ENCODE peak calls at places on chromosome 11, in five cellular contexts. X is stomach, G is prostate gland, P is body of pancreas, B is HCT116. E is an unnamed sample.
A peak's percentile ranks its signal among the peaks of the same experiment; 100 is the strongest.

GRCh38 chr11:93606314-93606713 is 55.2 kb upstream of the CEP295 start:
- DNase-seq in B (no peak), G (no peak), P (no peak), X (no peak), E (no peak)

GRCh38 chr11:77107950-77108349 is 5.3 kb downstream of the OMP start:
- DNase-seq in P (peak; percentile 89), X (peak; percentile 81), G (no peak), B (peak; percentile 36), E (no peak)

GRCh38 chr11:8083088-8083395 is 2.0 kb downstream of the TUB start:
- DNase-seq in X (no peak), G (no peak), B (no peak), P (no peak), E (no peak)

GRCh38 chr11:73661035-73661628 is 14.8 kb downstream of the PLEKHB1 start:
- DNase-seq in B (peak; percentile 43), G (peak; percentile 83), X (peak; percentile 91), P (peak; percentile 86), E (peak; percentile 86)

GRCh38 chr11:77195071-77195705 is 67.1 kb downstream of the MYO7A start:
- DNase-seq in X (no peak), B (no peak), P (no peak), G (no peak), E (no peak)

GRCh38 chr11:69526453-69526810 is 45.0 kb downstream of the LINC01488 start:
- DNase-seq in B (no peak), G (no peak), X (no peak), P (no peak), E (no peak)

GRCh38 chr11:125423247-125423849 is 72.7 kb downstream of the FEZ1 start:
- DNase-seq in P (no peak), G (no peak), X (no peak), B (peak; percentile 19), E (no peak)

GRCh38 chr11:33682446-33682845 is 18.2 kb downstream of the C11orf91 start:
- DNase-seq in X (no peak), P (no peak), B (no peak), G (no peak), E (no peak)

GRCh38 chr11:43937434-43938411 is 4.7 kb upstream of the C11orf96 start:
- DNase-seq in X (no peak), P (no peak), G (no peak), B (peak; percentile 27), E (no peak)

GRCh38 chr11:61727401-61727811 is 25.0 kb upstream of the MYRF start:
- DNase-seq in G (no peak), B (no peak), X (no peak), P (no peak), E (no peak)

GRCh38 chr11:108496643-108497256 is 1.4 kb downstream of the POGLUT3 start:
- DNase-seq in X (no peak), P (no peak), G (no peak), B (no peak), E (no peak)

GRCh38 chr11:109911488-109911887 is 181.7 kb upstream of the ZC3H12C start:
- DNase-seq in G (no peak), B (no peak), X (no peak), P (no peak), E (no peak)

GRCh38 chr11:38718659-38719058 is 2120.6 kb upstream of the RAG2 start:
- DNase-seq in X (no peak), P (no peak), B (no peak), G (no peak), E (no peak)

GRCh38 chr11:129695543-129696308 is 119.9 kb upstream of the TMEM45B start:
- DNase-seq in B (peak; percentile 21), P (peak; percentile 77), G (peak; percentile 56), X (peak; percentile 82), E (no peak)

GRCh38 chr11:10716122-10716521 is 22.6 kb upstream of the IRAG1 start:
- DNase-seq in P (no peak), G (no peak), X (no peak), B (no peak), E (no peak)

GRCh38 chr11:117634756-117635593 is 162.0 kb downstream of the DSCAML1 start:
- DNase-seq in B (no peak), G (no peak), P (no peak), X (no peak), E (no peak)

GRCh38 chr11:44755553-44756505 is 29.1 kb downstream of the TSPAN18 start:
- DNase-seq in G (peak; percentile 20), P (no peak), B (no peak), X (no peak), E (no peak)

GRCh38 chr11:116376547-116376946 is 396.2 kb downstream of the BUD13 start:
- DNase-seq in X (no peak), P (no peak), G (no peak), B (no peak), E (no peak)

GRCh38 chr11:15204766-15205165 is 90.0 kb downstream of the INSC start:
- DNase-seq in G (no peak), B (no peak), P (no peak), X (no peak), E (no peak)

GRCh38 chr11:79119491-79120284 is 321.1 kb downstream of the TENM4 start:
- DNase-seq in X (no peak), G (no peak), P (no peak), B (no peak), E (no peak)

GRCh38 chr11:76240666-76241065 is 34.4 kb upstream of the WNT11 start:
- DNase-seq in P (no peak), B (no peak), G (no peak), X (no peak), E (no peak)

GRCh38 chr11:83858694-83859093 is 572.5 kb upstream of the CCDC90B start:
- DNase-seq in G (no peak), P (no peak), X (no peak), B (no peak), E (no peak)

GRCh38 chr11:11592146-11592684 is 29.6 kb downstream of the GALNT18 start:
- DNase-seq in B (no peak), X (no peak), G (no peak), P (no peak), E (no peak)

GRCh38 chr11:111299111-111300026 is 1.0 kb downstream of the POU2AF3 start:
- DNase-seq in B (no peak), P (peak; percentile 81), G (peak; percentile 54), X (peak; percentile 92), E (peak; percentile 54)

GRCh38 chr11:134069996-134070845 is 1.3 kb downstream of the JAM3 start:
- DNase-seq in G (no peak), B (no peak), X (no peak), P (no peak), E (no peak)

GRCh38 chr11:134069426-134069921 is 602 bp downstream of the JAM3 start:
- DNase-seq in G (no peak), P (no peak), B (no peak), X (no peak), E (no peak)

GRCh38 chr11:134067486-134067885 is 1.4 kb upstream of the JAM3 start:
- DNase-seq in G (no peak), X (no peak), P (no peak), B (no peak), E (no peak)

GRCh38 chr11:134071306-134071705 is 2.4 kb downstream of the JAM3 start:
- DNase-seq in G (no peak), X (no peak), P (no peak), B (no peak), E (no peak)

GRCh38 chr11:134068829-134069425 is at the start of gene JAM3:
- DNase-seq in G (peak; percentile 90), B (no peak), P (peak; percentile 91), X (peak; percentile 87), E (peak; percentile 94)
- TF ChIP-seq POLR2A in G (peak; percentile 75), B (no peak), P (peak; percentile 52), X (no peak), E (peak; percentile 96)

DNA sequence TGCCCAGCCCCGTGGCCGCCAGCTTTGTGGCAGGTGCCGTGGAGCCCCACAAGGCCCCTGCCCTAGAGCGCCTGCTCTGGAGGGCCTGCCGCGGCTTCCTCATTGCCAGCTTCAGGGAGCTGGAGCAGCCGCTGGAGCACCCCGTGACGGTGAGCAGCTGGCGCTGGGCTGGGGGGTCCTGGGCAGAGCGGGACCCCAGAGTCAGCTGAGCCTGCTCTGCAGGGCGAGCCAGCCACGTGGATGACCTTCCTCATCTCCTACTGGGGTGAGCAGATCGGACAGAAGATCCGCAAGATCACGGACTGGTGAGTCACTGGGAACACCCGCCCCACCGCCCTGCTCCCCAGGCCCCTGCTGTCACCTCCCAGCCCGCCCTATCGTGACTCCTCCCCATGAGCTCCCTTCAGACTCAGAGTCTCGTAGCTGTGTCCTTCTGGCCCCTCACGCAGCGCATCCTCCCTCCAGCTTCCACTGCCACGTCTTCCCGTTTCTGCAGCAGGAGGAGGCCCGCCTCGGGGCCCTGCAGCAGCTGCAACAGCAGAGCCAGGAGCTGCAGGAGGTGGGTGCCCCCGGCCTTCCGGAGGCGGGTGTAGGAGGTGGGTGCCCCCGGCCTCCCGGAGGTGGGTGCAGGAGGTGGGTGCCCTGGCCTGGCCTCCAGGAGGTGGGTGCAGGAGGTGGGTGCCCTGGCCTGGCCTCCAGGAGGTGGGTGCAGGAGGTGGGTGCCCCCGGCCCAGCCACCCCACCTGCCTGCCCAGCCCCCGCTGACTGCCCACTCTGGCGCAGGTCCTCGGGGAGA is 4.7 kb downstream of the TCIRG1 start:
- DNase-seq in P (peak; percentile 82), B (no peak), G (no peak), X (no peak), E (no peak)
- H3K36me3 ChIP-seq in P (peaks cover 11% of the 10 kb centered on the region), B (peaks cover 6% of the 10 kb centered on the region), G (peaks cover 12% of the 10 kb centered on the region), X (peaks cover 70% of the 10 kb centered on the region), E (peaks cover 61% of the 10 kb centered on the region)

GRCh38 chr11:2662024-2662312 is 37.8 kb downstream of the KCNQ1OT1 start:
- DNase-seq in P (no peak), X (peak; percentile 19), B (no peak), G (no peak), E (no peak)

GRCh38 chr11:2662430-2663299 is 37.1 kb downstream of the KCNQ1OT1 start:
- DNase-seq in X (peak; percentile 23), B (no peak), G (no peak), P (no peak), E (no peak)

GRCh38 chr11:2660357-2660939 is 39.3 kb downstream of the KCNQ1OT1 start:
- DNase-seq in B (no peak), P (no peak), G (no peak), X (no peak), E (no peak)

GRCh38 chr11:2663506-2663905 is 36.3 kb downstream of the KCNQ1OT1 start:
- DNase-seq in G (no peak), B (no peak), X (peak; percentile 7), P (no peak), E (no peak)

DNA sequence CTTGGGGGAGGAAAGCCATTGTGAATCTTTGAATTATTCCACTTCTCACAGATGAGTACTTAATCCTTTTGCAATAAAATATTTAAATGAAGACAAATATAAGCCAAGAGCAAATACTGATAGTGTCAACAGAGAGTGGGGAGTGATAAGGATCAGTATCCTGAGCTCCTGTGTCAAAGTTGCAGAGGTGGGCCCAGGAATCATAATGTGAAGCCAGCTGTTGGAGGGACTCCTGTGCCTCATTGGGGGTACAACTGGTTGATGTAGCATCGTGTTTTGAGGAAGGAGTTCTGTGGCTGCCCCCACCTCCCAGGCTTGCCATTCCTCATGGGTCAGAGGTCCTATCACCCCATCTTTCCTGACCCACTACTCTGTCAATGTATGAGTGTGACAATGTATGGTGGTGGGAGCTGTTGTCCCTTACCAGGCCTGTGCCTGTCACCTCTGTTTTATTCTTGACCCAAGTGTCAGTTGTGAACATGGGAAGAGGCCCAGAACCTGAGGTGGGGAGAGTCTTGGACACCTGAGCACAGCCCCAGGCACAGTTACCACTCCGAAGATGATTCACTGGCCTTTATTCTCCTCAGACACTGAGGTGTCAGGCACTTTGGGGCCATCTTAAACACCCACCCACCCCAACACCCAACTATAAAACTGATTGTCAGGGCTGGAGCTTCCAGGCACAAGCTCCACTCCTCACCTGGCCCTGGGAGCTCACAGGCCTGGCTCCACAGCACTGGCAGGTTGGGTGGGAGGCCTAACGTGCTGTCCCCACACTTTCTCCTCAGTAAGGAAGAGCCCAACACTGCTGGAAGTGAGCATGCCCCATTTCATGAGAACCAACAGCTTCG is 38.4 kb downstream of the KCNQ1OT1 start:
- DNase-seq in B (no peak), G (no peak), X (peak; percentile 16), P (no peak), E (no peak)
- H3K27me3 ChIP-seq in B (no peaks in the 10 kb centered on the region), G (no peaks in the 10 kb centered on the region), X (no peaks in the 10 kb centered on the region), P (no peaks in the 10 kb centered on the region), E (no peaks in the 10 kb centered on the region)

GRCh38 chr11:75160328-75160757 is 9.4 kb downstream of the SLCO2B1 start:
- DNase-seq in B (no peak), P (no peak), G (no peak), X (no peak), E (no peak)
- TF ChIP-seq POLR2A in B (no peak), P (no peak), G (no peak), X (no peak), E (no peak)